ENCODE peak calls at places on chromosomes 5 and 9, in seven cellular contexts. One of them, this sample, is unnamed.

GRCh38 chr9:116365056-116365471 is 211.5 kb downstream of the PAPPA start:
- DNase-seq in midbrain: peak
- DNase-seq in posterior cingulate gyrus: no peak
- DNase-seq in GM10248: no peak
- DNase-seq in activated naive CD4-positive, alpha-beta T cell treated with anti-CD3 and anti-CD28 coated beads for 36 hours: no peak
- DNase-seq in stimulated activated CD8-positive, alpha-beta memory T cell treated with anti-CD3 and anti-CD28 coated beads, Interleukin-2, amount 100 ng/mL, for 48 hours: no peak
- DNase-seq in uterus: peak
- DNase-seq in this sample: peak

GRCh38 chr5:118042076-118042475 is 946.3 kb downstream of the DTWD2 start:
- DNase-seq in stimulated activated CD8-positive, alpha-beta memory T cell treated with anti-CD3 and anti-CD28 coated beads, Interleukin-2, amount 100 ng/mL, for 48 hours: no peak
- DNase-seq in midbrain: peak
- DNase-seq in activated naive CD4-positive, alpha-beta T cell treated with anti-CD3 and anti-CD28 coated beads for 36 hours: no peak
- DNase-seq in GM10248: no peak
- DNase-seq in uterus: no peak
- DNase-seq in posterior cingulate gyrus: no peak
- DNase-seq in this sample: peak

GRCh38 chr5:54173251-54173650 is 137.1 kb downstream of the ARL15 start:
- DNase-seq in GM10248: no peak
- DNase-seq in activated naive CD4-positive, alpha-beta T cell treated with anti-CD3 and anti-CD28 coated beads for 36 hours: no peak
- DNase-seq in midbrain: no peak
- DNase-seq in uterus: no peak
- DNase-seq in posterior cingulate gyrus: no peak
- DNase-seq in stimulated activated CD8-positive, alpha-beta memory T cell treated with anti-CD3 and anti-CD28 coated beads, Interleukin-2, amount 100 ng/mL, for 48 hours: no peak
- DNase-seq in this sample: no peak

GRCh38 chr9:5428172-5428571 is 9.6 kb downstream of the PLGRKT start:
- DNase-seq in stimulated activated CD8-positive, alpha-beta memory T cell treated with anti-CD3 and anti-CD28 coated beads, Interleukin-2, amount 100 ng/mL, for 48 hours: no peak
- DNase-seq in posterior cingulate gyrus: no peak
- DNase-seq in midbrain: no peak
- DNase-seq in uterus: no peak
- DNase-seq in GM10248: no peak
- DNase-seq in activated naive CD4-positive, alpha-beta T cell treated with anti-CD3 and anti-CD28 coated beads for 36 hours: no peak
- DNase-seq in this sample: no peak

GRCh38 chr9:137026384-137026783 is 1.7 kb downstream of the ABCA2 start:
- DNase-seq in stimulated activated CD8-positive, alpha-beta memory T cell treated with anti-CD3 and anti-CD28 coated beads, Interleukin-2, amount 100 ng/mL, for 48 hours: no peak
- DNase-seq in activated naive CD4-positive, alpha-beta T cell treated with anti-CD3 and anti-CD28 coated beads for 36 hours: no peak
- DNase-seq in uterus: no peak
- DNase-seq in GM10248: no peak
- DNase-seq in posterior cingulate gyrus: no peak
- DNase-seq in midbrain: no peak
- DNase-seq in this sample: no peak

GRCh38 chr9:130938652-130939404 is at the start of gene FIBCD1:
- DNase-seq in uterus: no peak
- DNase-seq in GM10248: peak
- DNase-seq in posterior cingulate gyrus: no peak
- DNase-seq in activated naive CD4-positive, alpha-beta T cell treated with anti-CD3 and anti-CD28 coated beads for 36 hours: no peak
- DNase-seq in stimulated activated CD8-positive, alpha-beta memory T cell treated with anti-CD3 and anti-CD28 coated beads, Interleukin-2, amount 100 ng/mL, for 48 hours: peak
- DNase-seq in midbrain: no peak
- DNase-seq in this sample: no peak

GRCh38 chr5:76787237-76787636 is 31.6 kb upstream of the F2RL1 start:
- DNase-seq in activated naive CD4-positive, alpha-beta T cell treated with anti-CD3 and anti-CD28 coated beads for 36 hours: no peak
- DNase-seq in posterior cingulate gyrus: no peak
- DNase-seq in uterus: peak
- DNase-seq in stimulated activated CD8-positive, alpha-beta memory T cell treated with anti-CD3 and anti-CD28 coated beads, Interleukin-2, amount 100 ng/mL, for 48 hours: no peak
- DNase-seq in midbrain: no peak
- DNase-seq in GM10248: no peak
- DNase-seq in this sample: no peak

GRCh38 chr5:147332643-147333042 is 97.8 kb downstream of the STK32A start:
- DNase-seq in GM10248: no peak
- DNase-seq in posterior cingulate gyrus: no peak
- DNase-seq in midbrain: no peak
- DNase-seq in activated naive CD4-positive, alpha-beta T cell treated with anti-CD3 and anti-CD28 coated beads for 36 hours: no peak
- DNase-seq in uterus: no peak
- DNase-seq in stimulated activated CD8-positive, alpha-beta memory T cell treated with anti-CD3 and anti-CD28 coated beads, Interleukin-2, amount 100 ng/mL, for 48 hours: no peak
- DNase-seq in this sample: no peak

GRCh38 chr9:12771891-12772290 is 2.9 kb upstream of the LURAP1L start:
- DNase-seq in GM10248: no peak
- DNase-seq in posterior cingulate gyrus: no peak
- DNase-seq in midbrain: no peak
- DNase-seq in activated naive CD4-positive, alpha-beta T cell treated with anti-CD3 and anti-CD28 coated beads for 36 hours: no peak
- DNase-seq in uterus: no peak
- DNase-seq in stimulated activated CD8-positive, alpha-beta memory T cell treated with anti-CD3 and anti-CD28 coated beads, Interleukin-2, amount 100 ng/mL, for 48 hours: no peak
- DNase-seq in this sample: no peak

GRCh38 chr5:9869616-9870288 is 239.6 kb upstream of the TAS2R1 start:
- DNase-seq in posterior cingulate gyrus: no peak
- DNase-seq in GM10248: no peak
- DNase-seq in stimulated activated CD8-positive, alpha-beta memory T cell treated with anti-CD3 and anti-CD28 coated beads, Interleukin-2, amount 100 ng/mL, for 48 hours: no peak
- DNase-seq in midbrain: no peak
- DNase-seq in uterus: no peak
- DNase-seq in activated naive CD4-positive, alpha-beta T cell treated with anti-CD3 and anti-CD28 coated beads for 36 hours: no peak
- DNase-seq in this sample: no peak

This sample was measured in putamen.